ENCODE peak calls at places on chromosomes 2 and 18, in seven cellular contexts. I, K, D, R, C, G and E are unnamed samples. For H3K4me1, the result is how much of the 10 kb centered on the place peaks cover.

GRCh38 chr2:164363646-164364045 is 257.6 kb downstream of the GRB14 start:
- DNase-seq in D (no peak), R (no peak), C (no peak), K (no peak), I (no peak), G (no peak), E (no peak)

GRCh38 chr2:20149703-20150030 is 75.3 kb downstream of the SDC1 start:
- DNase-seq in I (no peak), K (no peak), R (no peak), D (no peak), G (no peak), C (no peak), E (no peak)

GRCh38 chr2:8168876-8169275 is 513.0 kb upstream of the ID2 start:
- DNase-seq in C (no peak), R (no peak), I (no peak), G (no peak), D (no peak), K (no peak), E (no peak)

GRCh38 chr18:73549236-73549635 is 598.4 kb downstream of the FBXO15 start:
- DNase-seq in K (no peak), I (no peak), R (no peak), D (peak), G (no peak), C (no peak), E (no peak)

GRCh38 chr2:73176205-73176880 is 26.0 kb upstream of the NOTO start:
- DNase-seq in C (peak), R (peak), G (no peak), D (no peak), K (no peak), I (peak), E (no peak)

GRCh38 chr18:10907749-10908148 is 241.6 kb downstream of the PIEZO2 start:
- DNase-seq in R (no peak), G (no peak), C (no peak), I (no peak), K (no peak), D (no peak), E (no peak)

GRCh38 chr2:106798826-106799552 is 87.0 kb downstream of the ST6GAL2 start:
- DNase-seq in K (no peak), I (no peak), C (peak), D (no peak), R (no peak), G (no peak), E (no peak)

GRCh38 chr2:19540739-19541503 is 182.5 kb upstream of the OSR1 start:
- DNase-seq in K (no peak), R (peak), C (no peak), I (no peak), D (peak), G (no peak), E (no peak)

GRCh38 chr18:32847719-32848118 is 74.9 kb upstream of the KLHL14 start:
- DNase-seq in G (no peak), D (no peak), K (no peak), R (peak), I (peak), C (no peak), E (no peak)

GRCh38 chr2:26691881-26692813 is at the start of gene KCNK3:
- DNase-seq in G (no peak), D (peak), C (peak), K (peak), I (peak), R (peak), E (no peak)

GRCh38 chr2:130819226-130819914 is 17.3 kb upstream of the ARHGEF4 start:
- DNase-seq in C (no peak), R (no peak), G (no peak), I (peak), D (no peak), K (no peak), E (no peak)

GRCh38 chr18:37564796-37565137 is 831 bp downstream of the CELF4 start:
- DNase-seq in C (peak), K (peak), R (peak), I (peak), G (no peak), D (peak), E (no peak)

DNA sequence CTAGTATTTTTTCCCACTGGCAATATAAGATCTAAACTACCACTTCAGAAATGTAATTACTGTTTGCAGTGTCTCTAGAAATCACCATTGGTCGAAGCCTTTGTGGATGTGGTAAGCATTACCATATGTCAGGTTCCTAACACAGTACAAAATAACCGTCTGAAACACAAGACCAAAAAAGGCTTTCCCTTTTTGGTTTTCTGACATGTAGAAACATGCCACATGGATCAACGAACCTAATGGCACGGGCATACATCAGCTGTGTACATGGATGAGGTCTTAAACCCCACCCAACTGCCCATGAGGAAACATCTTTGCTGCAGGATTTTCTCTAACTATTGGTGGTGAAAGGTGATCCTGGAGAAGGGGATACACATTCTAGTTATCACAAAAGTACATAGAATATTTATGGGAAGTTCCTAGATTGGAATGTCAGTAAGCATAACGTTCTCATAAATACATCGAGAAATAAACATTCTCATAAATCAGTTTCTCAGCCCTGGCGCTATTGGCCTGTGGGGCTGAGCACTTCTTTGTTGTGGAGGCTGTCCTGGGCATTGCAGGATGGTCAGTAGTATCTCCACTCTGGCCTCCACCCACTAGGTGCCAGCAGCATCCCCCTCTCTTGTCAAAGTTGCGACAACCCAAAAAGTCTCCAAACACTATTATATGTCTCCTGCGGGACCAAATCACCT is 9.0 kb downstream of the VIT start:
- DNase-seq in K (no peak), R (no peak), D (no peak), C (no peak), G (no peak), I (no peak), E (no peak)
- H3K4me1 ChIP-seq in K (under half), R (under half), D (under half), C (under half), G (under half), I (under half), E (under half)

DNA sequence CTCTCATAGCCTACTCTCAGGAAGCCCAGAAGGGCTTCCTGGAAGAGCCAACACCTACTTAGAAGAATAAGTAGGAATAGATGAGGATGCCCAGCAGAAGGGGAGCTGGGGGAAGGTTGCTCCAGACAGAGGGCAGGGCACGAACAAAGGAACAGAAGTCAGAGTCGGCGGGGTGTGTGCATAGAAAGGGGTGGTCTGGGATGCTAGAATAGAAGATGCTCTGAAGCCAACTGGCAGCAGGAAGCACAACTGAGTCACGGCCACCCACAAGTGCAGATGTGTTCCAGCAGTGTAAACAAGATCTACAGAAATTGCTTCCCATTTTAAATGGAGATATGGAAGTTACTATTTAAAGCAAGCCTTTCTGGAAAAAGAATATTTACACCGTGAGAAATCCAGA is 131.0 kb downstream of the ZNF532 start:
- DNase-seq in I (no peak), C (no peak), D (no peak), G (no peak), R (no peak), K (no peak), E (no peak)
- H3K4me1 ChIP-seq in I (under half), C (under half), D (under half), G (under half), R (half or more), K (under half), E (under half)

DNA sequence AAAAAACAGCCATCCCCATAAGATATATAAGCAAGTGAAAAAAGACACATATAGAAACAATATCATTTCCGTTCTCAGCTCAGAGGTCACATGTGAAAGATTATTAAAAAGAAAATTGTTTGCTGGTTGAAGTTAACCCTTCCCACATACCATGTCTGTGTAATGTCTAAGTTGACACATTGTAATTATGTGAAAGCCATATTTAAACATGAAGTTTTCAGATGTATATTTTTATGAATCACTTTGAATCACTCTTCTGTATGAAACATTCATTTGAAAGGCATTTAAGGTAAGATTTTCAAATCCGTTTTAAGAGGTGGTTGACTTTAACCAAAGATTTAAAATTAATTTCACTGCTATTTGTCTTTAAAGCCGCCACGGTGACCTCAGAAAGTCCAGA is 441.9 kb downstream of the RND3 start:
- DNase-seq in C (no peak), D (no peak), K (no peak), I (no peak), G (no peak), R (no peak), E (no peak)
- H3K4me1 ChIP-seq in C (under half), D (under half), K (under half), I (under half), G (under half), R (under half), E (under half)

DNA sequence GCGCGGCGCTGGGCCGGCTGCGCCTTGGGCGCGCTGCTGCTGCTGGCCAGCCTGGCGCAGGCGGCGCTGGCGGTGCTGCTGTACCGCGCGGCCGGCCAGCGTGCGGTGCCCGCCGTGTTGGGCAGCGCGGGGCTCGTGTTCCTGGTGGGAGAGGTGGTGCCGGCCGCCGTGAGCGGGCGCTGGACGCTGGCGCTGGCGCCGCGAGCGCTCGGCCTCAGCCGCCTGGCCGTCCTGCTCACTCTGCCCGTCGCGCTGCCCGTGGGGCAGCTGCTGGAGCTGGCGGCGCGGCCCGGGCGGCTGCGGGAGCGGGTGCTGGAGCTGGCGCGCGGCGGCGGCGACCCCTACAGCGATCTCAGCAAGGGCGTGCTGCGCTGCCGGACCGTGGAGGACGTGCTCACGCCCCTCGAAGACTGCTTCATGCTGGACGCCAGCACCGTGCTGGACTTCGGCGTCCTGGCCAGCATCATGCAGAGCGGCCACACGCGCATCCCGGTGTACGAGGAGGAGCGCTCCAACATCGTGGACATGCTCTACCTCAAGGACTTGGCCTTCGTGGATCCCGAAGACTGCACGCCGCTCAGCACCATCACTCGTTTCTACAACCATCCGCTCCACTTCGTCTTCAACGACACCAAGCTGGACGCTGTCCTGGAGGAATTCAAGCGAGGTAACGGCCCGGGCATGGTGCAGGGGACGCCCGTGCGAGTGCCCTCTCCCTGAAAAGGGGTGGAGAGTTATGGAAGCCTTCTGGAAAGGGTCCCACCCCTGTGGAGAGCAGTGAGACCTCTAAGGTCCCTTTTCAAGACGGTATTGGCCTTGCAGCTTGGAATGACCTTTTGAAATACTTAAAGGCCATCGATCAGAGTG is 1.0 kb downstream of the CNNM3 start:
- DNase-seq in K (peak), C (no peak), D (peak), I (no peak), R (peak), G (peak), E (no peak)
- H3K4me1 ChIP-seq in K (under half), C (under half), D (under half), I (under half), R (under half), G (under half), E (under half)